ENCODE peak calls at places on chromosomes 4 and X, in seven cellular contexts. I is colonic mucosa, N is neuronal stem cell, S is fibroblast of lung, A is IMR-90, O is thoracic aorta, T is left lung. W is an unnamed sample. For H3K27me3 and H3K4me1, the result is how much of the 10 kb centered on the place peaks cover.

GRCh38 chr4:184268574-184269160 is 51.0 kb upstream of the ENPP6 start:
- DNase-seq in I (no peak), N (no peak), S (peak), O (no peak), A (no peak), T (no peak), W (no peak)

GRCh38 chrX:49039598-49040375 is 3.4 kb downstream of the TFE3 start:
- DNase-seq in N (peak), S (peak), T (peak), I (peak), A (peak), O (peak), W (peak)

GRCh38 chr4:15779789-15780188 is 1.7 kb downstream of the CD38 start:
- DNase-seq in A (no peak), T (no peak), I (no peak), N (no peak), S (no peak), O (no peak), W (no peak)

GRCh38 chr4:40194602-40195161 is 2.1 kb upstream of the RHOH start:
- DNase-seq in A (peak), O (no peak), N (no peak), I (no peak), T (no peak), S (peak), W (no peak)

GRCh38 chr4:155515444-155515843 is 138.7 kb upstream of the MAP9 start:
- DNase-seq in N (no peak), I (no peak), T (no peak), S (no peak), A (no peak), O (no peak), W (no peak)

GRCh38 chr4:157291071-157291470 is 70.5 kb downstream of the GRIA2 start:
- DNase-seq in O (no peak), T (no peak), A (no peak), N (no peak), I (no peak), S (no peak), W (no peak)

GRCh38 chr4:112668131-112668530 is 31.2 kb downstream of the LARP7 start:
- DNase-seq in N (no peak), A (no peak), O (no peak), I (no peak), S (no peak), T (no peak), W (no peak)

GRCh38 chrX:19842542-19842941 is 44.9 kb downstream of the SH3KBP1 start:
- DNase-seq in S (no peak), A (no peak), T (no peak), O (no peak), N (no peak), I (no peak), W (no peak)

GRCh38 chr4:163544407-163545038 is 50.0 kb downstream of the TMA16 start:
- DNase-seq in O (no peak), N (peak), T (peak), S (peak), I (peak), A (peak), W (peak)

GRCh38 chrX:67296395-67296794 is 247.4 kb upstream of the AR start:
- DNase-seq in A (no peak), S (no peak), N (no peak), I (no peak), O (no peak), T (no peak), W (no peak)

DNA sequence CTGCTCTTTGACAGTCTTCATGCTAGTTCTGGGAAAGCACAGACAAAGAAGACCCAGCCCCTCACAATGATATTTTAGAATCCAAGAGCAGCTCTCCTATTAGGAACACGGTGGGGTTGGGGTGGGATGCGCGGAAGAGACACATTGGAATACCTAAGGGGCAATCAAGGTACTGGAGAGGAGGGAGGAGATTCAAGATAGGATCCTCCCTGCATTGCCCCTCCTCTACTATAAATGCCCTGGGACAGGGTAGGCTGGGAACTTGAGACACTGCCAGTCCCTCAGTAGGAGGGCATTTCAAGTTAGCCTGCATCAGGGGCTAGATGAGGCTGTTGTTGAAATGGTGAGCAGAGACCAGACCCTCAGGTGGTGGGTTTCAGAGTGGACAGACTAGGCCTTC is 5.1 kb downstream of the MAGEB17 start:
- DNase-seq in I (no peak), O (no peak), S (no peak), T (no peak), N (no peak), A (no peak), W (no peak)
- H3K27me3 ChIP-seq in I (under half), O (under half), S (under half), T (under half), N (under half), A (under half), W (under half)

GRCh38 chr4:101417046-101417445 is 69.7 kb upstream of the PPP3CA start:
- DNase-seq in O (no peak), T (no peak), N (no peak), A (no peak), I (no peak), S (no peak), W (no peak)
- H3K4me1 ChIP-seq in O (under half), T (under half), N (under half), A (under half), I (under half), S (under half), W (under half)

GRCh38 chrX:119763836-119764387 is 5.5 kb downstream of the SOWAHD start:
- DNase-seq in T (no peak), S (no peak), N (no peak), A (no peak), I (no peak), O (no peak), W (no peak)

GRCh38 chrX:119760026-119760902 is 1.9 kb downstream of the SOWAHD start:
- DNase-seq in A (no peak), S (no peak), N (no peak), I (no peak), O (no peak), T (no peak), W (no peak)

GRCh38 chrX:119762718-119763117 is 4.3 kb downstream of the SOWAHD start:
- DNase-seq in N (no peak), A (no peak), O (no peak), T (no peak), I (no peak), S (no peak), W (no peak)

GRCh38 chrX:119759333-119759766 is 962 bp downstream of the SOWAHD start:
- DNase-seq in S (no peak), N (no peak), T (peak), O (no peak), I (no peak), A (no peak), W (no peak)

DNA sequence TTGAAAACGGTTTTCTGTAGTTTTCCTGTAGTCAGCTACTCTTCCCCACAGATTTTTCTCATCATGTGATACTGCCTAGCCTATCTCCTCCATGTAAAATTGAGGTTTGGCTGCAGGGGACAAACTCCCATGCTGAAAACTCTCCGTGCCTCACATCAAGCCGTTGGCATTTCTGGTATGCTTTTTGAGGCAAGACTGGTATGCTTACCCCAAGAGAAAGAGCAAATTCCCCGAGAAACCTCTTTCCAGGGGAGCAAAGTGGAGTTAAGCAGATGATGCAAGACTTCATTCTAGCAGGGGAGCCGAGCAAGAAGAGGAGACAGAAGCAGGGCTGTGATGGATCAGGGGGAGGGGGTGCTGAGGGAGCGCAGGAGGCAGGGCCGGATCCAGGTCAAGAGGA is 4.8 kb downstream of the SOWAHD start:
- DNase-seq in N (no peak), O (no peak), A (peak), T (no peak), I (no peak), S (peak), W (no peak)
- H3K27me3 ChIP-seq in N (under half), O (under half), A (under half), T (under half), I (under half), S (under half), W (under half)

GRCh38 chr4:4332529-4332928 is 42.5 kb downstream of the ZBTB49 start:
- DNase-seq in I (no peak), O (no peak), T (no peak), S (no peak), A (no peak), N (no peak), W (no peak)
- H3K4me1 ChIP-seq in I (under half), O (under half), T (under half), S (under half), A (under half), N (under half), W (under half)

GRCh38 chr4:37450911-37451310 is 206.4 kb downstream of the NWD2 start:
- DNase-seq in I (no peak), N (no peak), O (no peak), S (no peak), A (no peak), T (no peak), W (no peak)
- H3K27me3 ChIP-seq in I (under half), N (under half), O (under half), S (under half), A (under half), T (half or more), W (half or more)

GRCh38 chr4:143240920-143241319 is 56.2 kb downstream of the USP38 start:
- DNase-seq in T (no peak), I (no peak), O (no peak), A (peak), N (no peak), S (no peak), W (no peak)

GRCh38 chr4:143247866-143248265 is 63.1 kb downstream of the USP38 start:
- DNase-seq in T (no peak), S (no peak), N (no peak), O (no peak), I (no peak), A (no peak), W (no peak)

GRCh38 chr4:143246977-143247376 is 62.3 kb downstream of the USP38 start:
- DNase-seq in S (no peak), N (no peak), T (no peak), I (no peak), A (no peak), O (no peak), W (no peak)

GRCh38 chr4:143241892-143242291 is 57.2 kb downstream of the USP38 start:
- DNase-seq in A (peak), T (no peak), O (no peak), I (no peak), N (no peak), S (no peak), W (no peak)
- H3K4me1 ChIP-seq in A (under half), T (under half), O (under half), I (under half), N (under half), S (under half), W (under half)

DNA sequence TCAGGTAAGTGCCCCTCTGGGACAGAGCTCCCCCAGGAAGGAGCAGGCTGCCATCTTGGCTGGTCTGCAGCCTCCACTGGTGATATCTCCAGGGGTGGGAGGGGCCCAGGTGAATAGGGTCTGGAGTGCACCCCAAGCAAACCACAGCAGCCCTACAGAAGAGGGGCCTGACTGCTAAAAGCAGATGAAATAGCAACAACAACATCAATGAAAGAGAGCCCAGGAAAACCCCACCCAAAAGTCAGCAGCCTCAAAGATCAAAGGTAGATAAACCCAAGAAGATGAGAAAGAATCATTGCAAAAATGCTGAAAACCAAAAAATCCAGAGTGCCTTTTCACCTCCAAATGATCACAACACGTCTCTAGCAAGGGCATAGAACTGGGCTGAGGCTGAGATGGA is 92.5 kb upstream of the PAGE3 start:
- DNase-seq in A (no peak), N (no peak), T (no peak), S (no peak), I (no peak), O (no peak), W (no peak)
- H3K27me3 ChIP-seq in A (under half), N (under half), T (under half), S (under half), I (under half), O (under half), W (under half)

GRCh38 chr4:38668203-38668602 is 4.2 kb downstream of the KLF3 start:
- DNase-seq in A (no peak), T (no peak), O (no peak), I (no peak), N (no peak), S (no peak), W (no peak)

GRCh38 chr4:38670061-38670894 is 6.3 kb downstream of the KLF3 start:
- DNase-seq in A (no peak), O (no peak), S (no peak), I (peak), N (no peak), T (no peak), W (no peak)

GRCh38 chr4:38667005-38667771 is 3.2 kb downstream of the KLF3 start:
- DNase-seq in O (peak), I (peak), N (peak), S (peak), T (no peak), A (peak), W (peak)

GRCh38 chr4:38670939-38671593 is 7.1 kb downstream of the KLF3 start:
- DNase-seq in A (no peak), S (no peak), O (no peak), N (no peak), I (peak), T (no peak), W (no peak)

DNA sequence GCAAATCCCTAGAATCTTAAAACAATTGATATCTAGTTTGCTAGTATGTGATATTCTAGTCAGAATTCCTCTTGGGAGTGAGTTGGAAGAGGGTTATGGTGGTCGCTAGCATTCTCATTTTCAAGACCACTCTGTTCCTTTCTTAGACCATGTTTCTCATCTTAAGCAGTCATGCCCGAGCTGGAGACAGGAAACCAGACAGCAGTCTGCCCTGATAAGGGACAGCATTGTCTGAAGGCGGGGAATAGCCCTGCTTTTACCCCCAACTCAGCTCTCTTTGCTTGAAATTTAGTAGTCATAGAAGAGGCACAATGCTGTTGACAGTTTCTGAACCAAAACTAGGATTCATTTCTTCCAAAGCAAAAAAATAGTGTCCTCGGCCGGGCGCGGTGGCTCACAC is 5.2 kb downstream of the KLF3 start:
- DNase-seq in S (no peak), O (no peak), A (no peak), I (no peak), N (no peak), T (no peak), W (no peak)
- H3K4me1 ChIP-seq in S (under half), O (half or more), A (under half), I (under half), N (half or more), T (half or more), W (half or more)

GRCh38 chr4:77375866-77376607 is 219.0 kb downstream of the CCNG2 start:
- DNase-seq in S (no peak), N (no peak), O (no peak), I (no peak), T (no peak), A (no peak), W (no peak)
- H3K27me3 ChIP-seq in S (under half), N (under half), O (under half), I (under half), T (under half), A (under half), W (under half)